ENCODE peak calls at places on chromosome 19, in nine cellular contexts. One of them, this sample, is unnamed.

GRCh38 chr19:29837448-29837961 is 25.7 kb downstream of the CCNE1 start:
- DNase-seq in Calu3: no peak
- DNase-seq in progenitor cell of endocrine pancreas: no peak
- DNase-seq in GM12878: peak; percentile 84
- DNase-seq in Peyer's patch: no peak
- DNase-seq in left ventricle myocardium inferior: no peak
- DNase-seq in H1: no peak
- DNase-seq in foreskin fibroblast: no peak
- DNase-seq in GM12864: peak; percentile 89
- DNase-seq in this sample: no peak

GRCh38 chr19:17088552-17088951 is 13.0 kb downstream of the MYO9B start:
- DNase-seq in Calu3: no peak
- DNase-seq in foreskin fibroblast: no peak
- DNase-seq in H1: no peak
- DNase-seq in progenitor cell of endocrine pancreas: no peak
- DNase-seq in left ventricle myocardium inferior: no peak
- DNase-seq in Peyer's patch: no peak
- DNase-seq in GM12864: no peak
- DNase-seq in GM12878: no peak
- DNase-seq in this sample: no peak

GRCh38 chr19:55341191-55342043 is 1.7 kb downstream of the KMT5C start:
- DNase-seq in H1: peak; percentile 79
- DNase-seq in left ventricle myocardium inferior: peak; percentile 74
- DNase-seq in Peyer's patch: peak; percentile 84
- DNase-seq in foreskin fibroblast: peak; percentile 87
- DNase-seq in GM12878: no peak
- DNase-seq in Calu3: peak; percentile 79
- DNase-seq in progenitor cell of endocrine pancreas: peak; percentile 72
- DNase-seq in GM12864: no peak
- DNase-seq in this sample: no peak

GRCh38 chr19:35457173-35457572 is 9.1 kb downstream of the FFAR2 start:
- DNase-seq in Peyer's patch: no peak
- DNase-seq in GM12864: peak; percentile 67
- DNase-seq in left ventricle myocardium inferior: no peak
- DNase-seq in foreskin fibroblast: no peak
- DNase-seq in progenitor cell of endocrine pancreas: no peak
- DNase-seq in GM12878: peak; percentile 68
- DNase-seq in H1: no peak
- DNase-seq in Calu3: no peak
- DNase-seq in this sample: no peak

GRCh38 chr19:32172761-32173160 is 172.6 kb upstream of the ZNF507 start:
- DNase-seq in H1: peak; percentile 44
- DNase-seq in GM12864: no peak
- DNase-seq in foreskin fibroblast: no peak
- DNase-seq in progenitor cell of endocrine pancreas: no peak
- DNase-seq in left ventricle myocardium inferior: no peak
- DNase-seq in GM12878: no peak
- DNase-seq in Calu3: no peak
- DNase-seq in Peyer's patch: no peak
- DNase-seq in this sample: peak; percentile 31

GRCh38 chr19:55212447-55212846 is 3.1 kb upstream of the PTPRH start:
- DNase-seq in foreskin fibroblast: no peak
- DNase-seq in GM12878: peak; percentile 13
- DNase-seq in Calu3: peak; percentile 48
- DNase-seq in left ventricle myocardium inferior: no peak
- DNase-seq in Peyer's patch: peak; percentile 69
- DNase-seq in GM12864: no peak
- DNase-seq in progenitor cell of endocrine pancreas: no peak
- DNase-seq in H1: no peak
- DNase-seq in this sample: no peak

GRCh38 chr19:49809155-49809986 is 3.7 kb downstream of the FUZ start:
- DNase-seq in GM12878: no peak
- DNase-seq in H1: peak; percentile 82
- DNase-seq in left ventricle myocardium inferior: peak; percentile 70
- DNase-seq in Peyer's patch: no peak
- DNase-seq in foreskin fibroblast: peak; percentile 56
- DNase-seq in GM12864: no peak
- DNase-seq in Calu3: no peak
- DNase-seq in progenitor cell of endocrine pancreas: peak; percentile 30
- DNase-seq in this sample: no peak

GRCh38 chr19:55454787-55455243 is 6.6 kb downstream of the ISOC2 start:
- DNase-seq in foreskin fibroblast: peak; percentile 74
- DNase-seq in Peyer's patch: no peak
- DNase-seq in H1: peak; percentile 83
- DNase-seq in GM12864: no peak
- DNase-seq in Calu3: peak; percentile 70
- DNase-seq in progenitor cell of endocrine pancreas: no peak
- DNase-seq in GM12878: no peak
- DNase-seq in left ventricle myocardium inferior: no peak
- DNase-seq in this sample: no peak

GRCh38 chr19:48628486-48629296 is 8.5 kb downstream of the DBP start:
- DNase-seq in left ventricle myocardium inferior: no peak
- DNase-seq in H1: no peak
- DNase-seq in GM12878: no peak
- DNase-seq in progenitor cell of endocrine pancreas: no peak
- DNase-seq in GM12864: no peak
- DNase-seq in foreskin fibroblast: no peak
- DNase-seq in Calu3: no peak
- DNase-seq in Peyer's patch: no peak
- DNase-seq in this sample: no peak

GRCh38 chr19:48501961-48502719 is 9.5 kb downstream of the LMTK3 start:
- DNase-seq in left ventricle myocardium inferior: no peak
- DNase-seq in Peyer's patch: peak; percentile 96
- DNase-seq in H1: peak; percentile 96
- DNase-seq in Calu3: peak; percentile 88
- DNase-seq in foreskin fibroblast: no peak
- DNase-seq in GM12878: peak; percentile 59
- DNase-seq in progenitor cell of endocrine pancreas: peak; percentile 91
- DNase-seq in GM12864: peak; percentile 70
- DNase-seq in this sample: peak; percentile 87

GRCh38 chr19:30686911-30687566 is 314.9 kb downstream of the ZNF536 start:
- DNase-seq in Calu3: no peak
- DNase-seq in progenitor cell of endocrine pancreas: no peak
- DNase-seq in H1: no peak
- DNase-seq in left ventricle myocardium inferior: no peak
- DNase-seq in Peyer's patch: no peak
- DNase-seq in foreskin fibroblast: no peak
- DNase-seq in GM12878: no peak
- DNase-seq in GM12864: no peak
- DNase-seq in this sample: no peak

GRCh38 chr19:49362926-49363264 is 679 bp upstream of the TEAD2 start:
- DNase-seq in GM12878: no peak
- DNase-seq in H1: no peak
- DNase-seq in GM12864: no peak
- DNase-seq in foreskin fibroblast: no peak
- DNase-seq in progenitor cell of endocrine pancreas: no peak
- DNase-seq in Calu3: no peak
- DNase-seq in Peyer's patch: no peak
- DNase-seq in left ventricle myocardium inferior: peak; percentile 59
- DNase-seq in this sample: no peak

GRCh38 chr19:48501446-48501960 is 10.1 kb downstream of the LMTK3 start:
- DNase-seq in Peyer's patch: peak; percentile 92
- DNase-seq in left ventricle myocardium inferior: no peak
- DNase-seq in progenitor cell of endocrine pancreas: peak; percentile 44
- DNase-seq in H1: peak; percentile 90
- DNase-seq in GM12878: peak; percentile 43
- DNase-seq in foreskin fibroblast: no peak
- DNase-seq in Calu3: peak; percentile 68
- DNase-seq in GM12864: peak; percentile 49
- DNase-seq in this sample: no peak

GRCh38 chr19:6414033-6414643 is 10.5 kb downstream of the KHSRP start:
- DNase-seq in H1: peak; percentile 63
- DNase-seq in foreskin fibroblast: no peak
- DNase-seq in GM12864: no peak
- DNase-seq in Peyer's patch: no peak
- DNase-seq in progenitor cell of endocrine pancreas: no peak
- DNase-seq in Calu3: no peak
- DNase-seq in left ventricle myocardium inferior: no peak
- DNase-seq in GM12878: no peak
- DNase-seq in this sample: no peak

GRCh38 chr19:11191273-11191755 is 6.0 kb downstream of the KANK2 start:
- DNase-seq in foreskin fibroblast: peak; percentile 90
- DNase-seq in GM12878: no peak
- DNase-seq in Peyer's patch: no peak
- DNase-seq in GM12864: no peak
- DNase-seq in Calu3: no peak
- DNase-seq in H1: peak; percentile 59
- DNase-seq in left ventricle myocardium inferior: peak; percentile 83
- DNase-seq in progenitor cell of endocrine pancreas: no peak
- DNase-seq in this sample: no peak

GRCh38 chr19:18245297-18245696 is 19.1 kb upstream of the PDE4C start:
- DNase-seq in left ventricle myocardium inferior: no peak
- DNase-seq in Calu3: no peak
- DNase-seq in Peyer's patch: no peak
- DNase-seq in GM12864: no peak
- DNase-seq in foreskin fibroblast: no peak
- DNase-seq in progenitor cell of endocrine pancreas: no peak
- DNase-seq in H1: no peak
- DNase-seq in GM12878: no peak
- DNase-seq in this sample: no peak

GRCh38 chr19:38665950-38666661 is 18.7 kb downstream of the ACTN4 start:
- DNase-seq in H1: peak; percentile 79
- DNase-seq in progenitor cell of endocrine pancreas: no peak
- DNase-seq in GM12878: no peak
- DNase-seq in Calu3: peak; percentile 84
- DNase-seq in foreskin fibroblast: peak; percentile 78
- DNase-seq in Peyer's patch: no peak
- DNase-seq in left ventricle myocardium inferior: peak; percentile 73
- DNase-seq in GM12864: no peak
- DNase-seq in this sample: no peak

GRCh38 chr19:29624489-29625210 is 18.6 kb downstream of the POP4 start:
- DNase-seq in GM12864: no peak
- DNase-seq in H1: no peak
- DNase-seq in Peyer's patch: peak; percentile 7
- DNase-seq in left ventricle myocardium inferior: no peak
- DNase-seq in foreskin fibroblast: no peak
- DNase-seq in Calu3: no peak
- DNase-seq in progenitor cell of endocrine pancreas: no peak
- DNase-seq in GM12878: no peak
- DNase-seq in this sample: no peak

GRCh38 chr19:35168261-35168660 is 13.7 kb downstream of the FXYD5 start:
- DNase-seq in progenitor cell of endocrine pancreas: no peak
- DNase-seq in Peyer's patch: no peak
- DNase-seq in left ventricle myocardium inferior: no peak
- DNase-seq in GM12878: no peak
- DNase-seq in H1: no peak
- DNase-seq in foreskin fibroblast: peak; percentile 24
- DNase-seq in GM12864: no peak
- DNase-seq in Calu3: peak; percentile 84
- DNase-seq in this sample: no peak

GRCh38 chr19:17687857-17688784 is at the start of gene UNC13A:
- DNase-seq in H1: peak; percentile 98
- DNase-seq in GM12878: no peak
- DNase-seq in Peyer's patch: no peak
- DNase-seq in left ventricle myocardium inferior: peak; percentile 40
- DNase-seq in progenitor cell of endocrine pancreas: peak; percentile 81
- DNase-seq in foreskin fibroblast: peak; percentile 73
- DNase-seq in GM12864: no peak
- DNase-seq in Calu3: peak; percentile 67
- DNase-seq in this sample: peak; percentile 82

GRCh38 chr19:1852729-1853128 is 4.4 kb upstream of the REXO1 start:
- DNase-seq in H1: no peak
- DNase-seq in left ventricle myocardium inferior: no peak
- DNase-seq in GM12864: no peak
- DNase-seq in progenitor cell of endocrine pancreas: no peak
- DNase-seq in GM12878: no peak
- DNase-seq in Calu3: no peak
- DNase-seq in foreskin fibroblast: no peak
- DNase-seq in Peyer's patch: no peak
- DNase-seq in this sample: no peak
- TF ChIP-seq CTCF in H1: no peak
- TF ChIP-seq CTCF in left ventricle myocardium inferior: no peak
- TF ChIP-seq CTCF in GM12864: no peak
- TF ChIP-seq CTCF in progenitor cell of endocrine pancreas: no peak
- TF ChIP-seq CTCF in GM12878: no peak
- TF ChIP-seq CTCF in Calu3: no peak
- TF ChIP-seq CTCF in foreskin fibroblast: no peak
- TF ChIP-seq CTCF in Peyer's patch: no peak
- TF ChIP-seq CTCF in this sample: no peak

GRCh38 chr19:13117772-13118423 is at the start of gene NACC1:
- DNase-seq in H1: peak; percentile 87
- DNase-seq in progenitor cell of endocrine pancreas: peak; percentile 87
- DNase-seq in Peyer's patch: peak; percentile 92
- DNase-seq in GM12878: no peak
- DNase-seq in GM12864: no peak
- DNase-seq in foreskin fibroblast: peak; percentile 95
- DNase-seq in Calu3: peak; percentile 89
- DNase-seq in left ventricle myocardium inferior: peak; percentile 91
- DNase-seq in this sample: peak; percentile 97
- TF ChIP-seq CTCF in H1: no peak
- TF ChIP-seq CTCF in progenitor cell of endocrine pancreas: no peak
- TF ChIP-seq CTCF in Peyer's patch: no peak
- TF ChIP-seq CTCF in GM12878: no peak
- TF ChIP-seq CTCF in GM12864: no peak
- TF ChIP-seq CTCF in foreskin fibroblast: no peak
- TF ChIP-seq CTCF in Calu3: no peak
- TF ChIP-seq CTCF in left ventricle myocardium inferior: no peak
- TF ChIP-seq CTCF in this sample: no peak

DNA sequence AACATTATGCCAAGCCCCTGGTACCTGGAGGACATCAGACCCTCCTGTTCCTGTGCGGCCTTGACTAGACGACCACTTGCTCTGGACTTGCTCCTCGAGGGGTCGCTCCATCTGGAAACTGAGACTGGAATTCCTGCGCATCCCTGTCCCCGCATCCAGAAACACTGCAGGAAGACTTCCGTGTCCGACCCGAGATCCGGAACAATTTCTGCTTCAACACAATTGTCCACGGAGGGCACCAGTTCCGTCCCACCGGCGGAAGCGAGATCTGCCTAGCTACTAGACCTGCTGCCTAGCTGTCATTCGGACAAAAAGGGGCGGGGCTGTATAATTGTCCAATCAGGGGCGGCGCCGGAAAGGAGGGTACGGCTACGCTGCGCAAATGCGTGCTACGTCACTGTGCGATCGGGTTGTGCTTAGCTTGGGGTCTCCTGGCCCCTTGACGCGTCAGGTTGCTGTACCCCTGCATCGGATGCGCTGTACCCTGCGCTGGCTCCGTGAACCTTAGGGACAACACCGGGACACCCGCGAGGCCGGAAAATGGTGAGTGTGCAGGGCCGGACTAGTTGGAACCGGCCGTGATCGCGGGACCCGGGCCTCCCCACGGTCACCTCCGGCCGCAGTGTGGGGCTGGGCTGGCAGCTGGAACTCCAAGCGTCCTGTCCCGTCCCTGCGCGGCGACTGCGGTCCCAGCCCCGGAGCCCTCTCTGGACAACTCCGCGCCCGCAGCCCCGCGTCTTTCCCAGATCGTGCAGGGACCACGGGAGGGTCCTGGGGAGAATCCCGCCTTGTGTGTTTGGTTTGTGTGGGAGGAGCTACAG is at the start of the genes ZNF490 and ZNF791:
- DNase-seq in GM12864: peak; percentile 94
- DNase-seq in GM12878: peak; percentile 89
- DNase-seq in Calu3: peak; percentile 93
- DNase-seq in progenitor cell of endocrine pancreas: peak; percentile 93
- DNase-seq in H1: peak; percentile 97
- DNase-seq in Peyer's patch: peak; percentile 97
- DNase-seq in left ventricle myocardium inferior: peak; percentile 98
- DNase-seq in foreskin fibroblast: peak; percentile 99
- DNase-seq in this sample: peak; percentile 96
- TF ChIP-seq CTCF in GM12864: no peak
- TF ChIP-seq CTCF in GM12878: no peak
- TF ChIP-seq CTCF in Calu3: no peak
- TF ChIP-seq CTCF in progenitor cell of endocrine pancreas: peak; percentile 24
- TF ChIP-seq CTCF in H1: no peak
- TF ChIP-seq CTCF in Peyer's patch: no peak
- TF ChIP-seq CTCF in left ventricle myocardium inferior: no peak
- TF ChIP-seq CTCF in foreskin fibroblast: peak; percentile 8
- TF ChIP-seq CTCF in this sample: no peak

GRCh38 chr19:44587863-44588752 is 25.3 kb upstream of the IGSF23 start:
- DNase-seq in GM12878: no peak
- DNase-seq in Calu3: peak; percentile 81
- DNase-seq in foreskin fibroblast: peak; percentile 89
- DNase-seq in GM12864: no peak
- DNase-seq in H1: no peak
- DNase-seq in progenitor cell of endocrine pancreas: no peak
- DNase-seq in left ventricle myocardium inferior: no peak
- DNase-seq in Peyer's patch: no peak
- DNase-seq in this sample: no peak
- TF ChIP-seq CTCF in GM12878: no peak
- TF ChIP-seq CTCF in Calu3: peak; percentile 19
- TF ChIP-seq CTCF in foreskin fibroblast: peak; percentile 29
- TF ChIP-seq CTCF in GM12864: no peak
- TF ChIP-seq CTCF in H1: no peak
- TF ChIP-seq CTCF in progenitor cell of endocrine pancreas: no peak
- TF ChIP-seq CTCF in left ventricle myocardium inferior: peak; percentile 45
- TF ChIP-seq CTCF in Peyer's patch: peak; percentile 19
- TF ChIP-seq CTCF in this sample: no peak